ENCODE peak calls at places on chromosomes 16 and 17, in five cellular contexts. One of them, this sample, is unnamed.

GRCh38 chr17:68771867-68772515 is 170.8 kb upstream of the FAM20A start:
- DNase-seq in endothelial cell: no peak
- DNase-seq in WTC11: no peak
- DNase-seq in cardiac fibroblast: peak; percentile 91
- DNase-seq in IMR-90: peak; percentile 75
- DNase-seq in this sample: peak; percentile 63

GRCh38 chr17:62995377-62995885 is 29.4 kb downstream of the TANC2 start:
- DNase-seq in endothelial cell: peak; percentile 26
- DNase-seq in WTC11: peak; percentile 38
- DNase-seq in cardiac fibroblast: peak; percentile 68
- DNase-seq in IMR-90: peak; percentile 43
- DNase-seq in this sample: peak; percentile 33

GRCh38 chr16:2213817-2214720 is 571 bp downstream of the PGP start:
- DNase-seq in endothelial cell: no peak
- DNase-seq in WTC11: no peak
- DNase-seq in cardiac fibroblast: no peak
- DNase-seq in IMR-90: no peak
- DNase-seq in this sample: no peak

GRCh38 chr16:2015947-2016208 is 3.7 kb upstream of the NPW start:
- DNase-seq in endothelial cell: no peak
- DNase-seq in WTC11: no peak
- DNase-seq in cardiac fibroblast: no peak
- DNase-seq in IMR-90: no peak
- DNase-seq in this sample: no peak

GRCh38 chr17:80477647-80478478 is 1.5 kb upstream of the NPTX1 start:
- DNase-seq in endothelial cell: peak; percentile 67
- DNase-seq in WTC11: peak; percentile 72
- DNase-seq in cardiac fibroblast: peak; percentile 52
- DNase-seq in IMR-90: peak; percentile 59
- DNase-seq in this sample: peak; percentile 72

GRCh38 chr16:3532741-3533140 is 31.9 kb downstream of the CLUAP1 start:
- DNase-seq in endothelial cell: no peak
- DNase-seq in WTC11: no peak
- DNase-seq in cardiac fibroblast: no peak
- DNase-seq in IMR-90: no peak
- DNase-seq in this sample: no peak

GRCh38 chr16:29154676-29155121 is 169.8 kb downstream of the LAT start:
- DNase-seq in endothelial cell: no peak
- DNase-seq in WTC11: no peak
- DNase-seq in cardiac fibroblast: peak; percentile 42
- DNase-seq in IMR-90: peak; percentile 83
- DNase-seq in this sample: no peak

GRCh38 chr17:61000911-61001310 is 323.3 kb downstream of the BCAS3 start:
- DNase-seq in endothelial cell: no peak
- DNase-seq in WTC11: no peak
- DNase-seq in cardiac fibroblast: peak; percentile 67
- DNase-seq in IMR-90: peak; percentile 81
- DNase-seq in this sample: no peak

GRCh38 chr17:80782536-80783427 is 208.9 kb upstream of the CHMP6 start:
- DNase-seq in endothelial cell: no peak
- DNase-seq in WTC11: no peak
- DNase-seq in cardiac fibroblast: no peak
- DNase-seq in IMR-90: peak; percentile 59
- DNase-seq in this sample: no peak

GRCh38 chr17:33086041-33086440 is 94.4 kb downstream of the SPACA3 start:
- DNase-seq in endothelial cell: no peak
- DNase-seq in WTC11: no peak
- DNase-seq in cardiac fibroblast: no peak
- DNase-seq in IMR-90: no peak
- DNase-seq in this sample: no peak

GRCh38 chr17:29059281-29059680 is 16.3 kb downstream of the PIPOX start:
- DNase-seq in endothelial cell: no peak
- DNase-seq in WTC11: no peak
- DNase-seq in cardiac fibroblast: peak; percentile 52
- DNase-seq in IMR-90: peak; percentile 77
- DNase-seq in this sample: no peak

GRCh38 chr16:2970563-2970962 is 1.4 kb downstream of the PAQR4 start:
- DNase-seq in endothelial cell: no peak
- DNase-seq in WTC11: no peak
- DNase-seq in cardiac fibroblast: no peak
- DNase-seq in IMR-90: no peak
- DNase-seq in this sample: no peak

GRCh38 chr17:51853857-51854256 is 304.7 kb downstream of the CA10 start:
- DNase-seq in endothelial cell: no peak
- DNase-seq in WTC11: no peak
- DNase-seq in cardiac fibroblast: no peak
- DNase-seq in IMR-90: no peak
- DNase-seq in this sample: no peak

GRCh38 chr17:51846561-51846960 is 312.0 kb downstream of the CA10 start:
- DNase-seq in endothelial cell: no peak
- DNase-seq in WTC11: no peak
- DNase-seq in cardiac fibroblast: no peak
- DNase-seq in IMR-90: no peak
- DNase-seq in this sample: no peak

GRCh38 chr17:51852603-51853002 is 305.9 kb downstream of the CA10 start:
- DNase-seq in endothelial cell: no peak
- DNase-seq in WTC11: no peak
- DNase-seq in cardiac fibroblast: no peak
- DNase-seq in IMR-90: no peak
- DNase-seq in this sample: no peak

GRCh38 chr17:51848451-51848850 is 310.1 kb downstream of the CA10 start:
- DNase-seq in endothelial cell: no peak
- DNase-seq in WTC11: no peak
- DNase-seq in cardiac fibroblast: no peak
- DNase-seq in IMR-90: no peak
- DNase-seq in this sample: no peak

DNA sequence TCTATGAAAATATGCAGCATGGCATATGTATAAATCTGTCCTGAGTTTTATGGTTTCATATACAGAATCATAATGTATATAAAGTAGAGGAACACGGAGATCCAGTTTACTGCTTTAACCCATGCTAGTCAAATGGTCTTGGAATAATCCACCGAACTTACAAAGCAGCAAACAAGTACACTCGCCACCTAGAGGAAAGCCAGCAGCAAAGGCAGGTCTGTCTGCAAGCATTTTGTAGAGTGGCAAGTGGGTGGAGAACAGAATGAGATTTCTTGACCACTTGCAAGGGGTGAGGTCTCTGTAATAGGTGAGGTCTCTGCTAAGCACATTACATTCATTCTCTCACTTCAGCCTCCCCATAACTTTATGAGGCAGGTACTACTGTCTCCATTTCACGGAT is 308.3 kb downstream of the CA10 start:
- DNase-seq in endothelial cell: no peak
- DNase-seq in WTC11: no peak
- DNase-seq in cardiac fibroblast: no peak
- DNase-seq in IMR-90: no peak
- DNase-seq in this sample: no peak
- TF ChIP-seq CTCF in endothelial cell: no peak
- TF ChIP-seq CTCF in WTC11: no peak
- TF ChIP-seq CTCF in cardiac fibroblast: no peak
- TF ChIP-seq CTCF in IMR-90: no peak
- TF ChIP-seq CTCF in this sample: no peak

DNA sequence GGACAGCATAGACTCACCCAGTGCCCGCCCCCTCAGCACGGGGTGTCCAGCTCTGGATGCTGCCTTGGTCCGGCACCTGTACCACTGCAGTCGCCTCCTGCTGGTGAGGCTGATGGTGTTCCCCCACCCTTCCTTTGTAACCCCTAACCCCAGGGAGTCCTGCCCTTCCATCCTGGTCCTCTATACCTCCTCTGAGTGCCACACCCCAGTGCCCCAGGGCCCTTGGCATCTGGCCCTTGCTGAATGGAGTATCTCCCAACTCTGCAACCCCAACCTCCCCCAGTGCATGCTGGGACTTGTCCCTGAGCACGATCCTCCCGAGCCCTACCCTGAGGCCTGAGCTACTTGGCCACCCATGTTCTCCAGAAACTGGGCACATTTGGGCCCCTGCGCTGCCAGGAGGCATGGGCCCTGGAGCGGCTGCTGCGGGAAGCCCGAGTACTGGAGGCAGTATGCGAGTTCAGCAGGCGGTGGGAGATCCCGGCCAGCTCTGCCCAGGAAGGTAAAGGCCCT is 15.8 kb downstream of the RIPOR1 start:
- DNase-seq in endothelial cell: no peak
- DNase-seq in WTC11: no peak
- DNase-seq in cardiac fibroblast: no peak
- DNase-seq in IMR-90: no peak
- DNase-seq in this sample: no peak
- TF ChIP-seq CTCF in endothelial cell: peak; percentile 24
- TF ChIP-seq CTCF in WTC11: no peak
- TF ChIP-seq CTCF in cardiac fibroblast: peak; percentile 17
- TF ChIP-seq CTCF in IMR-90: peak; percentile 13
- TF ChIP-seq CTCF in this sample: no peak

GRCh38 chr17:82129095-82129494 is 31.1 kb upstream of the FASN start:
- DNase-seq in endothelial cell: no peak
- DNase-seq in WTC11: no peak
- DNase-seq in cardiac fibroblast: no peak
- DNase-seq in IMR-90: no peak
- DNase-seq in this sample: no peak
- TF ChIP-seq CTCF in endothelial cell: no peak
- TF ChIP-seq CTCF in WTC11: peak; percentile 17
- TF ChIP-seq CTCF in cardiac fibroblast: peak; percentile 35
- TF ChIP-seq CTCF in IMR-90: peak; percentile 6
- TF ChIP-seq CTCF in this sample: no peak

DNA sequence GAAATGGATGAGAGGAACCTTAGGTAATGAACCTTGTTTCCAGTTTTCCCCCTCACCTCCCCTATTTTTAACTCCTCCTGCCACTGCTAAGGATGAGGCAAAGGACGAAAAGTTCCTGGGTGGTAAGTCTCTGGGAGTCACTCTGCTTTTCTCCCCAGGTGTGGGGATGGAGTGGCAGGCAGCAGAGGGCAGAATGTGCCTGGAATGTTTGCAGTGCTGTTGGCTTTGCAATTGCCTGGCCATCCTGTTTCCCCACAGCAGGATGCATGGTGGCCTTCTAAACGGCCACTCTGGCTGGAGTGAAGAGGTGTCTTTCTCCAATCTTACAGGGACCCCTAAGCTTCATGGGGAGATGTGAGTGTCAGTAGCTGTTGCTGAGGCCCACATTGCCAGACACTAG is 432.5 kb upstream of the ZFHX3 start:
- DNase-seq in endothelial cell: no peak
- DNase-seq in WTC11: no peak
- DNase-seq in cardiac fibroblast: no peak
- DNase-seq in IMR-90: no peak
- DNase-seq in this sample: no peak
- TF ChIP-seq CTCF in endothelial cell: no peak
- TF ChIP-seq CTCF in WTC11: no peak
- TF ChIP-seq CTCF in cardiac fibroblast: no peak
- TF ChIP-seq CTCF in IMR-90: no peak
- TF ChIP-seq CTCF in this sample: no peak

DNA sequence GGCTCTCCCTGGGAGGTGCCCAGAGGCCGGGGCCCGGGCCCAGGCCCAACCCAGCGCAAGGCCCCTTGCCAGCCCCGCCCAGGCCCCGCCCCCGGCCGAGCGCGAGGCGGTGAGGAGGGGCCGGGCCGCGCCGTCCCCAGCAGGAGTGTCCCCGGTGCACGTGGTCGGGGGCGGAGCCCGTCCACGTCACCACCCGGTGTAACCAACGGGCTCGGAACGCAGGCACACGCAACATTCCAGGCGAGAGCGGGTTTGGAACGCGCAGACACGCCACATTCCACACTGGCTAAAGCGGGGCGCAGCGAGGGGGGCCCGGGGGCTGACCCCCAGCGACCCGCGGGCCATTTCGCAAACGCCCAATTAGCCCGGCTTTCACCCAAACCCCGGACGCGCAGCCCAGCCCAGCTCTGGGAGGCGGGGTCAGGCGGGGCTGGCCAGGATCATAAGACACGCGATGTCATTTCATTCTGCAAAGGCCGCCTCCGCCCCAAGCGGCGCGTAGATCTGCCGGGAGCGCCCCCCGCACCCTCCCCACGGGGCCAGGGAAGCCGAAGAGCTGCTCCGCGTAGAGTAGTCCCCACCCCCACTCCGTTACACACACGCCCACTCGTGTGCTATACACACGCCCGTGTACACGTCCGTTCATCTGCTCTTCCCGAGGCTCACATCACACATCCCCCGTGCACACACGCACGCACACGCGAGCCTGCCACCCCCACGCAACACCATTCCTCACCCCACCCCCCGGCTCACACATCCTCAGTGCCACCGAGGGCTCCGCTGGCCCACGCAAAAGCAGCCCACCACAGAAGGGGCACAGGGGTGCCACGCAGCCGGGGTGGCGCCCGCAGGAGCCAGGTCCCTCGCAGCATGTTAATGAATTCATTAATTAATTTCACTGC is 1.0 kb downstream of the MNT start:
- DNase-seq in endothelial cell: peak; percentile 97
- DNase-seq in WTC11: peak; percentile 96
- DNase-seq in cardiac fibroblast: peak; percentile 98
- DNase-seq in IMR-90: peak; percentile 94
- DNase-seq in this sample: peak; percentile 94
- TF ChIP-seq CTCF in endothelial cell: peak; percentile 1
- TF ChIP-seq CTCF in WTC11: no peak
- TF ChIP-seq CTCF in cardiac fibroblast: no peak
- TF ChIP-seq CTCF in IMR-90: no peak
- TF ChIP-seq CTCF in this sample: peak; percentile 35

GRCh38 chr16:6684076-6684673 is 648.5 kb upstream of the RBFOX1 start:
- DNase-seq in endothelial cell: peak; percentile 23
- DNase-seq in WTC11: no peak
- DNase-seq in cardiac fibroblast: no peak
- DNase-seq in IMR-90: no peak
- DNase-seq in this sample: peak; percentile 16

GRCh38 chr16:6687593-6687992 is 645.1 kb upstream of the RBFOX1 start:
- DNase-seq in endothelial cell: no peak
- DNase-seq in WTC11: no peak
- DNase-seq in cardiac fibroblast: no peak
- DNase-seq in IMR-90: no peak
- DNase-seq in this sample: no peak

DNA sequence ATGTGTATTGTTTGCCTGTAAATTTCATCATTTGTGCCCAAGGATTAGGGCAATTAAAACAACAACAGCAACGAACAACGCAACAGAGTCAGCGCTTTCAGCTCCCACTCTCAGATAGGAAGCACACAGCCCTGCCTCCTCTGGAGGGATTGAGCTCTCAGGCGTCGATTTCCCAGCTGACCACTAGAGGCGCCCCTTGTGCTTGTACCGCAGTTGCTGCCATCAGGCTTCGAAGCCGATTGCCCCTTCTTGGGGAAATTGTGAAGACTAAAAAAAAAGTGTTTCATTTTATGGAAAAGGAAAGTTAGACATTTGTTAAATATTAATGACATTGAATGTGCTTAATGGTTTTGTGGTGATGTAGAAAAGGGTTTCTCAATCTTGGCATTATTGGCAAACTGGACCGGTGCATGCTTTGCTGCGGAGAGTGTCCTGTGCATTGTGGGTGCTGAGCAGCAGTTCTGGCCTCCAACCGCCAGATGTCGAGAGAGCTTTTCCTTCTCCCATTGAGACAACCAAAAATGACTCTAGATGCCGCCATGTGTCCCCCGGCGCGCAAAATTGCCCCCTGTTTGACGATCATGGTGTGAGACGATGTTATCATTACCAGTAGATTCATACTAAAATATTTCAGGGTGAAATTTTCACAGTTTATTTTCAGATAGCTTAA is 650.4 kb upstream of the RBFOX1 start:
- DNase-seq in endothelial cell: peak; percentile 68
- DNase-seq in WTC11: peak; percentile 32
- DNase-seq in cardiac fibroblast: no peak
- DNase-seq in IMR-90: no peak
- DNase-seq in this sample: peak; percentile 26
- TF ChIP-seq CTCF in endothelial cell: peak; percentile 91
- TF ChIP-seq CTCF in WTC11: peak; percentile 24
- TF ChIP-seq CTCF in cardiac fibroblast: peak; percentile 34
- TF ChIP-seq CTCF in IMR-90: peak; percentile 7
- TF ChIP-seq CTCF in this sample: peak; percentile 14

GRCh38 chr16:30805370-30806169 is 18.6 kb upstream of the ZNF629 start:
- DNase-seq in endothelial cell: peak; percentile 77
- DNase-seq in WTC11: peak; percentile 79
- DNase-seq in cardiac fibroblast: peak; percentile 87
- DNase-seq in IMR-90: peak; percentile 74
- DNase-seq in this sample: peak; percentile 68
- TF ChIP-seq CTCF in endothelial cell: no peak
- TF ChIP-seq CTCF in WTC11: no peak
- TF ChIP-seq CTCF in cardiac fibroblast: no peak
- TF ChIP-seq CTCF in IMR-90: no peak
- TF ChIP-seq CTCF in this sample: no peak

This sample was measured in GM13976.